ENCODE peak calls at places on chromosomes 16 and 17, in four cellular contexts. M is H1, V is K562, I is GM12891. Q is an unnamed sample.

GRCh38 chr16:77310877-77311276 is 111.7 kb downstream of the SYCE1L start:
- DNase-seq in M (no peak), V (no peak), I (no peak), Q (no peak)

GRCh38 chr16:24070851-24071250 is 185.3 kb upstream of the CACNG3 start:
- DNase-seq in M (peak), V (peak), I (peak), Q (peak)

GRCh38 chr17:80942360-80943345 is 49.0 kb upstream of the CHMP6 start:
- DNase-seq in M (no peak), V (no peak), I (no peak), Q (no peak)

GRCh38 chr16:80656161-80656560 is 115.4 kb downstream of the DYNLRB2 start:
- DNase-seq in M (no peak), V (no peak), I (no peak), Q (no peak)

GRCh38 chr17:63434951-63435571 is 11.0 kb downstream of the CYB561 start:
- DNase-seq in M (no peak), V (no peak), I (no peak), Q (no peak)

GRCh38 chr17:45019177-45019711 is 32.2 kb downstream of the DCAKD start:
- DNase-seq in M (no peak), V (peak), I (peak), Q (peak)

GRCh38 chr17:59074494-59074893 is 32.2 kb downstream of the TRIM37 start:
- DNase-seq in M (no peak), V (no peak), I (no peak), Q (no peak)

GRCh38 chr17:43952724-43953666 is 745 bp downstream of the PYY start:
- DNase-seq in M (peak), V (peak), I (no peak), Q (no peak)

GRCh38 chr17:79833110-79833450 is 6.2 kb downstream of the CBX4 start:
- DNase-seq in M (no peak), V (no peak), I (no peak), Q (no peak)

GRCh38 chr17:65177901-65178300 is 40.7 kb downstream of the RGS9 start:
- DNase-seq in M (no peak), V (no peak), I (no peak), Q (no peak)

GRCh38 chr16:23466162-23466885 is 13.3 kb upstream of the COG7 start:
- DNase-seq in M (no peak), V (no peak), I (no peak), Q (no peak)

GRCh38 chr16:60564588-60564987 is 1471.7 kb downstream of the CDH8 start:
- DNase-seq in M (no peak), V (no peak), I (no peak), Q (no peak)

GRCh38 chr16:15507299-15507958 is 73.0 kb downstream of the BMERB1 start:
- DNase-seq in M (no peak), V (no peak), I (no peak), Q (no peak)

GRCh38 chr17:77124192-77124908 is 16.4 kb upstream of the SEC14L1 start:
- DNase-seq in M (no peak), V (peak), I (no peak), Q (no peak)

GRCh38 chr17:77119668-77120301 is 21.0 kb upstream of the SEC14L1 start:
- DNase-seq in M (no peak), V (no peak), I (no peak), Q (no peak)

GRCh38 chr17:77117415-77117814 is 23.4 kb upstream of the SEC14L1 start:
- DNase-seq in M (no peak), V (no peak), I (no peak), Q (no peak)

GRCh38 chr17:77118251-77118928 is 22.4 kb upstream of the SEC14L1 start:
- DNase-seq in M (no peak), V (no peak), I (no peak), Q (no peak)

GRCh38 chr17:77120866-77121265 is 19.9 kb upstream of the SEC14L1 start:
- DNase-seq in M (no peak), V (no peak), I (no peak), Q (no peak)
- TF ChIP-seq TAF1 in M (no peak), V (no peak), I (no peak), Q (no peak)

GRCh38 chr16:30380072-30380471 is 2.3 kb downstream of the SEPTIN1 start:
- DNase-seq in M (no peak), V (no peak), I (no peak), Q (no peak)
- TF ChIP-seq POLR2A in M (no peak), V (no peak), I (no peak), Q (no peak)

DNA sequence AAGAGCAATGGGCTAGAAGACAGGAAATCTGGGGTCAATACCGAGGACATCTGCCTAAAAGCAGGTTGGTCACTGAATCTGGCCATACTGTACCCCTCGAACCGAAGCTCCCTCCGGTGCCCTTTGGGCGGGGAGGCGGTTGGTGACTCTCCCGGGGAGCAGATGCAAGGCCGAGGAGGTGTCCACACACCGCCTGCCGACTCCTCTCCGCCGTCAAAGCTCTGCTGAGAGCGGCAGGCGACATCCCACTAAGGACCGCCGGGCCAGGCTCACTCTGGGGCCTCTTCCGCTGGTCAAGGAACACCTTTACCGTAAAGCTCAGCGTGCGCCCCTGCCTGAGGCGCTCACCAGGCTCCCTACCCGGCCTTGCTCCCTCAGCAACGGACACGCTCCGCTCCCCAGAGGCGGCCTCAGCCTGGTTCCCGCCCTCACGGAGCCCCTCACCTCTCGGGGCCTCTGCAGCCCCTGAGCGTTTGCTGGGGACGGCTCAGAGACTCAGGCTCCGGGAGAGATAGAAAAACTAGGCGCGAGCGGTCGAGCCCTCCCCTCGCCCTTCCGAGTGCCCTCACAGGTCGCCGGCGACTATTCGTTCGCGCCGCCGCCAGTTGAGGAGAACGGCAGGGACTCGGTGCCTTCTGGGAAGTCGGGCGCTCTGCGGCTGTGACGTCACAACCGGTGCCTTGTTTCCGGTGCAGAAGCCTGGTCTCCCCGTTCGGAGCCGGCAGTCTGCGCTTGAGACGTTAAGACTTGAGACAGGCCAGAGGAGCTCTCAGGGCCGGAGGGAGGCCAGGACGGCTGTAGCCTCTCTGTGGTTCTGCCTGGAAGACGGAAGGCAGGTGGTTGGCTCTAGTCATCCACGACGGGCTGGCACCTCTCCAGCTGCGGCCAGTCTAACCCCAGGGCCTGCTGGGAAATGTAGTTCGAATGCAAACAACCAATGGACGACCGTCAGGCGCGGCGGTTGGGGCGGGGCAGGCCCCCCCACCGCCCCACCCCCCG is at the start of gene ZNF200:
- DNase-seq in M (peak), V (peak), I (peak), Q (peak)
- TF ChIP-seq TAF1 in M (peak), V (peak), I (peak), Q (peak)

DNA sequence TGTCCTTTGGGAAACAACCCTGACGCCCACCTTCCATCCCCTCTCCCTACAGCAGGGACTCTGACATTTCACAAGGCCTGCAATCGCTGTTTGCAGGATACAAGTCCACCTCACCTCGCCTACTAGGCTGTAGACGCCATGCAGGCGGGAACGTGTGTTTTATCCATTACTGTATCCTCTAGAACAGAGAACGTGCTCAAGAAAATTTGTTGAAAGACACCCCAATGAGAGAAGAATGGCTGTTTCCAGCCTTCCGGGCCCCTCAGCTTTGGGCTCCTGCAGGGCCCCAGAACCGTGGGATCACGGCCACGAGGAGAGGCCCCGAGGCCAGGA is 1.5 kb upstream of the TTYH2 start:
- DNase-seq in M (no peak), V (no peak), I (no peak), Q (no peak)
- TF ChIP-seq POLR2A in M (no peak), V (no peak), I (no peak), Q (no peak)

DNA sequence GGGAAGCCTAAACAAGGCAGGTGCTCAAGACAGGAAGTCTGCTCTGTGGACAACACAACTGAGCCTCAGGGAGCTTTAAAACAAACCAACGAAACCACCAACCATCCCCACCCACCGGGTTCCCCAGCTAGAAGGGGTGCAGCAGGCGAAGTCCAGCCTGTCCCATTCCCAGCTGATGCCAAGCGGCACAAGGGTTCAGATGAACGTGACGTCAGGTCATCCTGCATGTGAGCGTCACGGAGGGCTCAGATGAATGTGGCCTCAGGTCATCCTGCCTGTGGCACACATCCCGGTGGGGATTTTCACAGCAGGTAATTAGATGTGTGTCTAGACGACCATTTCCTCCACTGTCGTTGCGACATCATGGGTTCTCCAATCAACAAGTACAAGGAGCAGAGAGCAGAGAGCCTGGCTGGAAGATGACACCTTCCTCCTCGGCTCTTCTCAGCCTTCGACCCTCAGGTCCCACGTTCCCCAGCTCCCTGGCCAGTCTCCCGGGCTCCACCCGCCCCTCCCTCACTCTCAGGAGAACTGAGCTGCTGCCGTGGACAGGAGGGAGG is 246.5 kb downstream of the FOXL1 start:
- DNase-seq in M (no peak), V (no peak), I (no peak), Q (no peak)
- TF ChIP-seq TAF1 in M (no peak), V (no peak), I (no peak), Q (no peak)

DNA sequence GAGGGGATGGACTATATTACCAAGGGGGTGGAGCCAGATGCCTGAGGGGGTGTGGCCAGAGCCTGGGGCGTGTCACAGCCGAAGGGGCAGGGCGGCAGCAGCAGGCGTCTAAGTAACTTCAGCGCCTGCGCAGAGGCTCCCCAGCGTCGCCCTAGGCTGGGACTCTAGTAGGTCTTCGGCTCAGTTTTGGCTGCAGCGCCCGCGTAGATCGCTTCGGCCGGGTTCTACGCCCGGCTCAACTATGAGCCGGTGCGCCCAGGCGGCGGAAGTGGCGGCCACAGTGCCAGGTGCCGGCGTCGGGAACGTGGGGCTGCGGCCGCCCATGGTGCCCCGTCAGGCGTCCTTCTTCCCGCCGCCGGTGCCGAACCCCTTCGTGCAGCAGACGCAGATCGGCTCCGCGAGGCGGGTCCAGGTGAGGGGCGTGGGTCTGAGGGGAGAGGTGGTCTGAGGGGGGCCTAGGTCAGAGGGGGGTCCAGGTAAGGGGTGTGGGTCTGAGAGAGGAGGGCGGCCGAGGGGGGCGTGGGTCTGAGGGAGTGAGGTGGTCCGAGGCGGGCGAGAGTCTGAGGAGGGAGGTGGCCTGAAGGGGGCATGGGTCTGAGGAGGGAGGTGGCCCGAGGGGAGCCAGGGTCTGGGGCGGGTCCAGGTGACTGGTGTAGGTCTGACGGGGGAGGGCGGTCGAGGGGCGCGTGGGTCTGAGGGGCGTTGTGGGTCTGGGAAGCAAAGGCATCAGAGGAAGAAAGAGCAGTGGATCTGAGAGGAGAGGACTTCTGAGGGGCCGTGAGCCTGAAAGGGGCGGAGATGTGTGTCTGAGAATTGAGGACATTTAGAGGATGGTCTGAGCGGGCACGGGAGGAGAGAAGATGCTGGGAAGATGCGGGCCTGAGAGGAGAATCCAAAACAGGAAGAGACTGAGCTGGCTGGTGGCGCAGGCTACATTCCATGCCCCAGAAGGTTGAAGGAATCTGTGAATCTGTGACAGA is at the start of gene LPCAT2:
- DNase-seq in M (peak), V (peak), I (no peak), Q (no peak)
- TF ChIP-seq POLR2A in M (peak), V (peak), I (no peak), Q (no peak)

Q was measured in GM12892.